ENCODE peak calls at places on chromosomes 5 and 9, in six cellular contexts. T, Y, B, L, K and U are unnamed samples.

GRCh38 chr9:95580812-95581761 is 64.3 kb upstream of the PTCH1 start:
- DNase-seq in Y (peak; percentile 33), K (no peak), B (no peak), T (peak; percentile 70), L (no peak), U (no peak)

GRCh38 chr5:26236936-26237335 is 801.5 kb downstream of the CDH9 start:
- DNase-seq in L (peak; percentile 47), K (no peak), T (no peak), B (no peak), Y (no peak), U (no peak)

GRCh38 chr5:159975462-159976019 is 33.4 kb upstream of the TTC1 start:
- DNase-seq in Y (peak; percentile 22), K (no peak), T (peak; percentile 28), L (no peak), B (peak; percentile 66), U (peak; percentile 64)

GRCh38 chr5:83148370-83148769 is 71.0 kb downstream of the XRCC4 start:
- DNase-seq in B (no peak), T (no peak), K (no peak), L (no peak), Y (no peak), U (no peak)

GRCh38 chr5:125696762-125697161 is 726.4 kb upstream of the GRAMD2B start:
- DNase-seq in L (no peak), Y (no peak), T (no peak), B (no peak), K (no peak), U (no peak)

GRCh38 chr5:133333561-133334150 is 278.7 kb downstream of the FSTL4 start:
- DNase-seq in T (no peak), K (no peak), Y (no peak), L (peak; percentile 33), B (no peak), U (no peak)

GRCh38 chr9:83583151-83584014 is 39.6 kb upstream of the IDNK start:
- DNase-seq in L (peak; percentile 70), Y (peak; percentile 32), K (peak; percentile 79), T (peak; percentile 71), B (peak; percentile 17), U (peak; percentile 60)

GRCh38 chr5:139389701-139390638 is at the start of gene MZB1:
- DNase-seq in L (no peak), T (no peak), B (no peak), K (no peak), Y (no peak), U (no peak)

GRCh38 chr9:89317282-89317681 is 1.0 kb upstream of the SECISBP2 start:
- DNase-seq in T (no peak), L (no peak), K (no peak), Y (no peak), B (no peak), U (no peak)

GRCh38 chr9:94675008-94675841 is 35.9 kb upstream of the FBP1 start:
- DNase-seq in L (no peak), B (no peak), T (no peak), Y (no peak), K (no peak), U (peak; percentile 48)

GRCh38 chr9:35423499-35423898 is 66.4 kb upstream of the RUSC2 start:
- DNase-seq in Y (no peak), L (no peak), B (no peak), K (no peak), T (no peak), U (no peak)

GRCh38 chr5:44884036-44884435 is 75.3 kb downstream of the MRPS30 start:
- DNase-seq in L (no peak), T (no peak), B (no peak), K (no peak), Y (no peak), U (no peak)

GRCh38 chr9:69078581-69078980 is 43.0 kb downstream of the FXN start:
- DNase-seq in B (no peak), L (peak; percentile 73), Y (no peak), K (no peak), T (no peak), U (no peak)

GRCh38 chr5:107040907-107041306 is 629.8 kb downstream of the EFNA5 start:
- DNase-seq in T (no peak), Y (no peak), B (no peak), L (no peak), K (no peak), U (no peak)

GRCh38 chr5:157983906-157984551 is 125.1 kb upstream of the CLINT1 start:
- DNase-seq in Y (no peak), T (no peak), B (no peak), L (no peak), K (no peak), U (no peak)

GRCh38 chr9:86804011-86804410 is 143.3 kb downstream of the GAS1 start:
- DNase-seq in L (no peak), K (no peak), B (no peak), Y (no peak), T (no peak), U (no peak)

GRCh38 chr9:89278997-89279739 is 31.8 kb upstream of the CKS2 start:
- DNase-seq in B (no peak), K (peak; percentile 79), L (no peak), T (peak; percentile 65), Y (peak; percentile 27), U (peak; percentile 55)

GRCh38 chr5:57032151-57032551 is 80.2 kb upstream of the MIER3 start:
- DNase-seq in T (no peak), B (no peak), L (no peak), K (no peak), Y (peak; percentile 71), U (no peak)

GRCh38 chr5:140346348-140347221 is at the start of gene HBEGF:
- DNase-seq in K (no peak), L (peak; percentile 88), Y (peak; percentile 88), T (peak; percentile 98), B (peak; percentile 69), U (peak; percentile 84)

GRCh38 chr9:110850401-110851135 is 182.0 kb downstream of the MUSK start:
- DNase-seq in L (no peak), Y (no peak), B (no peak), K (no peak), T (no peak), U (no peak)

GRCh38 chr9:91483835-91484234 is 60.2 kb upstream of the NFIL3 start:
- DNase-seq in B (no peak), K (no peak), T (no peak), Y (no peak), L (no peak), U (no peak)

GRCh38 chr9:13002740-13003139 is 227.9 kb downstream of the LURAP1L start:
- DNase-seq in B (no peak), T (no peak), L (no peak), Y (no peak), K (no peak), U (no peak)